ENCODE peak calls at places on chromosomes 1 and 21, in nine cellular contexts. S, P, Z, U, B, X, R, W and V are unnamed samples.

GRCh38 chr1:115829023-115829674 is 11.8 kb downstream of the NHLH2 start:
- DNase-seq in Z (peak), U (peak), P (no peak), B (peak), W (no peak), X (peak), S (no peak), R (peak), V (no peak)

GRCh38 chr1:241136401-241136800 is 220.6 kb downstream of the RGS7 start:
- DNase-seq in W (no peak), S (no peak), X (no peak), R (no peak), P (no peak), B (no peak), U (no peak), Z (no peak), V (no peak)

GRCh38 chr1:51636191-51636590 is 19.3 kb downstream of the OSBPL9 start:
- DNase-seq in R (no peak), P (no peak), W (no peak), Z (peak), X (no peak), B (no peak), U (no peak), S (no peak), V (no peak)

GRCh38 chr1:244030481-244031040 is 20.5 kb upstream of the ZBTB18 start:
- DNase-seq in U (no peak), R (no peak), S (no peak), P (no peak), Z (no peak), X (no peak), W (no peak), B (no peak), V (no peak)

GRCh38 chr21:23876925-23877558 is 1730.2 kb downstream of the MRPL39 start:
- DNase-seq in B (no peak), W (no peak), S (no peak), X (no peak), U (no peak), P (no peak), R (no peak), Z (no peak), V (no peak)

GRCh38 chr1:30688920-30689794 is 34.2 kb downstream of the MATN1 start:
- DNase-seq in B (no peak), Z (no peak), P (no peak), S (no peak), U (peak), X (no peak), R (no peak), W (no peak), V (no peak)

GRCh38 chr1:224643653-224644052 is 27.5 kb downstream of the CNIH3 start:
- DNase-seq in U (no peak), W (no peak), R (no peak), S (no peak), P (no peak), Z (no peak), B (no peak), X (no peak), V (no peak)

GRCh38 chr1:99228153-99228552 is 36.1 kb upstream of the PLPPR4 start:
- DNase-seq in U (no peak), Z (no peak), S (no peak), R (no peak), X (no peak), P (no peak), W (no peak), B (no peak), V (no peak)

GRCh38 chr1:78831731-78832360 is 174.7 kb downstream of the ADGRL4 start:
- DNase-seq in R (peak), U (no peak), X (peak), W (no peak), Z (peak), B (peak), P (no peak), S (no peak), V (no peak)

GRCh38 chr1:246517391-246517790 is 10.3 kb upstream of the SMYD3 start:
- DNase-seq in X (no peak), S (no peak), Z (no peak), W (no peak), B (no peak), U (no peak), R (no peak), P (no peak), V (no peak)

GRCh38 chr1:91730781-91731732 is 154.9 kb downstream of the TGFBR3 start:
- DNase-seq in S (peak), R (no peak), U (peak), B (peak), W (peak), P (peak), Z (peak), X (peak), V (no peak)

GRCh38 chr1:208201241-208201640 is 42.9 kb downstream of the PLXNA2 start:
- DNase-seq in B (peak), P (peak), U (peak), R (peak), S (no peak), Z (peak), X (peak), W (no peak), V (no peak)

GRCh38 chr1:43540653-43541071 is 10.0 kb downstream of the PTPRF start:
- DNase-seq in B (no peak), R (no peak), S (no peak), X (no peak), Z (peak), W (no peak), U (no peak), P (no peak), V (no peak)

GRCh38 chr1:194644528-194644927 is 1458.1 kb upstream of the B3GALT2 start:
- DNase-seq in R (no peak), U (no peak), X (no peak), S (no peak), B (no peak), Z (no peak), P (no peak), W (no peak), V (no peak)

GRCh38 chr21:42746593-42747266 is 93.3 kb downstream of the PDE9A start:
- DNase-seq in S (peak), X (no peak), R (no peak), P (peak), B (no peak), W (peak), Z (no peak), U (no peak), V (no peak)

GRCh38 chr1:67853704-67854103 is 20.4 kb upstream of the GNG12 start:
- DNase-seq in P (peak), W (no peak), X (peak), Z (peak), B (peak), S (peak), U (peak), R (no peak), V (peak)

GRCh38 chr1:86868477-86868876 is 45.4 kb downstream of the SELENOF start:
- DNase-seq in W (no peak), Z (peak), U (no peak), S (no peak), R (no peak), B (peak), P (no peak), X (no peak), V (no peak)

GRCh38 chr1:94254073-94254810 is 16.9 kb upstream of the ARHGAP29 start:
- DNase-seq in U (no peak), B (peak), P (no peak), R (no peak), W (no peak), Z (peak), X (no peak), S (no peak), V (no peak)

GRCh38 chr1:246788895-246789338 is 64.7 kb downstream of the SCCPDH start:
- DNase-seq in P (no peak), R (no peak), W (no peak), U (no peak), X (no peak), S (no peak), Z (peak), B (no peak), V (no peak)

GRCh38 chr1:82161651-82162238 is 361.0 kb downstream of the ADGRL2 start:
- DNase-seq in Z (no peak), W (no peak), S (no peak), R (no peak), U (no peak), P (no peak), B (no peak), X (no peak), V (peak)

GRCh38 chr1:3009556-3009955 is 11.7 kb upstream of the ACTRT2 start:
- DNase-seq in U (no peak), B (no peak), P (no peak), W (no peak), S (no peak), Z (no peak), X (no peak), R (no peak), V (no peak)

GRCh38 chr1:177255411-177255810 is 84.7 kb downstream of the BRINP2 start:
- DNase-seq in W (no peak), Z (peak), P (no peak), U (no peak), B (peak), X (no peak), R (no peak), S (no peak), V (no peak)

GRCh38 chr1:226349801-226350503 is 41.0 kb upstream of the LIN9 start:
- DNase-seq in P (peak), W (no peak), Z (no peak), B (no peak), X (no peak), R (no peak), U (no peak), S (no peak), V (peak)

GRCh38 chr1:163472267-163472666 is 150.5 kb downstream of the NUF2 start:
- DNase-seq in B (no peak), U (no peak), X (no peak), W (no peak), Z (no peak), S (no peak), R (no peak), P (no peak), V (no peak)

GRCh38 chr1:73711089-73711488 is 486.9 kb downstream of the LRRIQ3 start:
- DNase-seq in Z (no peak), U (no peak), X (no peak), P (no peak), B (no peak), W (no peak), S (no peak), R (no peak), V (no peak)

GRCh38 chr1:191432817-191433216 is 725.4 kb upstream of the RGS18 start:
- DNase-seq in B (no peak), U (no peak), X (no peak), P (no peak), R (no peak), Z (no peak), W (no peak), S (no peak), V (no peak)

GRCh38 chr1:100448371-100448770 is 89.6 kb upstream of the GPR88 start:
- DNase-seq in W (no peak), Z (no peak), B (no peak), P (peak), X (no peak), S (no peak), U (no peak), R (no peak), V (no peak)

GRCh38 chr1:221100196-221100950 is 221.1 kb downstream of the HLX start:
- DNase-seq in U (no peak), R (peak), P (no peak), W (no peak), S (no peak), Z (peak), B (peak), X (peak), V (no peak)

GRCh38 chr1:205065666-205066065 is 18.6 kb downstream of the TMEM81 start:
- DNase-seq in Z (no peak), X (no peak), S (no peak), U (no peak), W (no peak), R (no peak), P (no peak), B (no peak), V (no peak)

GRCh38 chr1:174652496-174653280 is 204.9 kb downstream of the GPR52 start:
- DNase-seq in W (no peak), X (no peak), B (no peak), S (no peak), R (no peak), U (no peak), P (no peak), Z (no peak), V (no peak)

GRCh38 chr1:169764919-169765318 is 29.8 kb downstream of the METTL18 start:
- DNase-seq in B (no peak), Z (no peak), X (no peak), U (no peak), R (no peak), P (no peak), S (no peak), W (no peak), V (no peak)

GRCh38 chr1:222781251-222781650 is 33.6 kb upstream of the DISP1 start:
- DNase-seq in Z (no peak), X (no peak), W (no peak), R (no peak), S (no peak), B (no peak), P (no peak), U (no peak), V (peak)

GRCh38 chr1:147769107-147769506 is 8.7 kb upstream of the GJA5 start:
- DNase-seq in X (no peak), P (no peak), U (no peak), Z (no peak), S (no peak), R (no peak), B (no peak), W (no peak), V (no peak)

GRCh38 chr21:46477765-46478164 is 19.1 kb downstream of the DIP2A start:
- DNase-seq in P (no peak), R (no peak), Z (peak), B (peak), X (peak), W (no peak), S (no peak), U (no peak), V (no peak)

GRCh38 chr1:75708910-75709309 is 15.6 kb upstream of the ACADM start:
- DNase-seq in W (no peak), R (no peak), P (no peak), S (no peak), X (no peak), B (no peak), U (no peak), Z (peak), V (no peak)

GRCh38 chr21:40386301-40386911 is 460.6 kb downstream of the DSCAM start:
- DNase-seq in W (no peak), X (peak), U (peak), B (no peak), R (no peak), Z (peak), S (peak), P (peak), V (peak)

GRCh38 chr21:41283211-41283818 is 33.3 kb upstream of the FAM3B start:
- DNase-seq in P (peak), W (peak), U (peak), R (peak), X (peak), Z (peak), S (no peak), B (peak), V (peak)

GRCh38 chr21:45319461-45320211 is 31.9 kb upstream of the POFUT2 start:
- DNase-seq in Z (peak), R (no peak), B (peak), S (peak), U (no peak), X (peak), P (no peak), W (no peak), V (no peak)
- H3K4me3 ChIP-seq in Z (no peak), R (no peak), B (no peak), S (no peak), U (no peak), X (no peak), P (no peak), W (no peak), V (no peak)

GRCh38 chr1:166167395-166167922 is 658 bp upstream of the FAM78B start:
- DNase-seq in S (no peak), W (no peak), R (no peak), U (no peak), P (no peak), X (no peak), B (no peak), Z (no peak), V (no peak)
- H3K4me3 ChIP-seq in S (peak), W (no peak), R (peak), U (peak), P (peak), X (no peak), B (peak), Z (peak), V (peak)

DNA sequence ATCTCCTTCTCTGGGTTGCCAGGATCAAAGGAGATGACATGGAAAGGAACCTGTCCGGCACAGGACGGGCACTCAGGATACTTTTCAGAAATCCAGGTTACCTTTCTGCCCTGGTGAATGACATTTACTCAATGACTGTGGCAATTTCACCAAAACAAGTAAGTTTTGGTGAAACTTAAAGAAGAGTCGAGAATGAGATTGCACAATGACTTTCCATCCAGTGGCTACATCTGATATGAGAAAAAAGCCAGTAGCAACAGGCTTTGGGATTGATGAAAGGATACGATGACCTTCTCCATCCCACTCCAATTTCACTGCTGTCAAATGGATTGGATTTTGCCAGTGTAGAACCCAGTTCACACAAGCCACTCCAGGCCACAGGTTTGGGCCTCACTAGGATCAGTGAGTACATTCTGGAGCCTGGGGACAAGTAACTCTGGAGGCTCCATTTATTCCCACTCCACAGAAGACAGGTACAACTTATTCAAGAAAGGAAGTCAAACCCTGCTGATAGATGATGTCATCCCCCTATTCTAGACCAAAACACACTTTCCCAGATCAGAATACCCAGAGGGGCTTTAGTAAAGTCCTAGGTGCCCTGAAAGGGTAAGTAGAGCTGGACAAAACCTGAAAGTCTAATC is 63.3 kb downstream of the PLPP3 start:
- DNase-seq in U (no peak), S (no peak), X (no peak), R (no peak), Z (no peak), B (no peak), W (no peak), P (no peak), V (no peak)
- H3K4me3 ChIP-seq in U (no peak), S (no peak), X (peak), R (no peak), Z (no peak), B (no peak), W (no peak), P (no peak), V (no peak)

DNA sequence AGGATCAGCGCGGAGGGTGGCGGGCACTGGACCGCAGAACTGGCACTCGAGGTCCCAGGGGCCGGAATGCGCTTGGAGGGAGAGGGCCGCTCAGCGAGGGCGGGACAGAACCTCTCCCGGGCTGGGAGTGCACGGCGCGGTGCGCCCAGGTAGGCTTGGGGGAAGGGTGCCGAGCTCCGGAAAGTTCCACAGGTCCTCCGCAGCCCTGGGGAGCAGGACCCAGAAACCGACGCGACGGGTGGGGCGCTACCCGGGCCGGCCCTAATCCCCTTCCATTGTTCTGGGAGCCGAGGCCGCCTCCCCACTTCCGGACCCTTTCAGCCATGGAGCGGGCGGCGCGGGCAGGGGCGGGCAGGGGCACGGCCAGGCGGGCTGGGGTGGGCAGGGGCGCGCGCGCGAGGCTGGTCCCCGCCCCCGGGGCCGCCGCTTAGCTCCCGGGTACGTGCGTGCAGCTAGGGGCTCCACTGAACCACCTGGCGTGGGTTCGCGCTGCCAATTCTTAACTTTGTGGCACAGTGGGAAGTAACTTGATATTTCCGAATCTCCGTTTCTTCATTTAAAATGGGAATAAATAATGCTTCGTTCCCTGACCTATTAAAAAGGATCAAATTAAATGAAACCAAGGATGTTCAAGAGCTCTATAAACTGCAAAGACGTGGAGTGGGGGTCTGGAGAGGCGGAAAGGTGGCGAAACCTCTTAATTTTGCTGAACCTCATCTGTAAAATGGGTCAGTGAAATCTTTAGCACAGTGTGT is 20.7 kb downstream of the LGR6 start:
- DNase-seq in B (no peak), W (no peak), Z (no peak), U (no peak), R (no peak), S (no peak), X (peak), P (no peak), V (no peak)
- H3K4me3 ChIP-seq in B (no peak), W (no peak), Z (no peak), U (peak), R (no peak), S (peak), X (peak), P (peak), V (no peak)

DNA sequence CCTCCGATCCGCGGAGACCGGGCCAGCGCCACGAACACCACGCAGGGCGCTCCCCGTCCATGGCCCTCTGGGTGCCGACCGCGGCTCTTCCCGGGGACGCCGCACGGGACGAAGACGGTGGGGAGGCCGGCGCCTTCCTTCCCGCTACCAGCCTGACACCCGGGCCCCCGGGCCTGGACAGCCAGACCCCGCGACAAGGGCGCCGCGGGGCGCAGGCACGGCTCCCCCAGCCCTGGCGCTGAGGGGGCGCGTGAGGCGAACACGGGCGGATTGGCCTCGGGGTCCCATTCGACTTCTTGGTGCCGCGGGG is 629 bp upstream of the NOC2L start:
- DNase-seq in S (no peak), Z (no peak), X (no peak), R (no peak), U (no peak), B (no peak), P (no peak), W (no peak), V (no peak)
- H3K4me3 ChIP-seq in S (peak), Z (peak), X (peak), R (no peak), U (no peak), B (no peak), P (peak), W (no peak), V (peak)

DNA sequence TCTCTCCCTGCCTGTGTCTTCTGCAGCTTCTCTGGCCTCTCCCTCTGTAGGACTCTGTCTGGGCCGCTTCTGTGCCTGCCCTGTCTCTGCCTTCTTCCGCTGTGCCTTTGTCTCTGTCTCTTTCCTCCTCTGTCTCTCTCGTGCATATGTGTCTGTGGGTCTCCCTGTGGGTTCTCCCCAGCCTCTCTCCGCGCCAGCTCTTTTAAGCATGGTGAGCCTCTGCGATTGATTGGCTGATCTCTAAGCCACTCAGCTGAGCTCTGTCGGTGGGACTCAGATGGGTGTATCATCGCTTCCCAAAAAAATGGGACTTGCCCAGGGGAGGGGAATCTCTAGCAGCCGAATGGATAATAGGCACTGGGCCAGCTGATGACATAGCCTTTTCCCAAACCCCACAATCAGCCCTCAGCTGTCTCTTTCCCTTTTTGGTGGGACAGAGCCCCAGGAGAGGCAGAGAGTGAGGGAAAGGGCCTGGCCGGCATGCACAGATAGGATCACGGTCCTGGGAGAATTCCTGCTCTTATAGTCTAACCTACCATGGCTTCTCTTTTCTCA is at the start of gene ADAMTS4:
- DNase-seq in U (no peak), X (no peak), S (peak), W (no peak), Z (peak), R (no peak), P (peak), B (peak), V (no peak)
- H3K4me3 ChIP-seq in U (peak), X (no peak), S (peak), W (no peak), Z (peak), R (peak), P (peak), B (no peak), V (no peak)